ENCODE peak calls at places on chromosomes 12 and 14, in ten cellular contexts. J, H, G, M, O, B, K, S, V and F are unnamed samples.

GRCh38 chr12:108289342-108290131 is 49.6 kb downstream of the CMKLR1 start:
- DNase-seq in B (no peak), S (no peak), K (no peak), J (no peak), V (no peak), H (no peak), O (no peak), G (no peak), M (no peak), F (no peak)

GRCh38 chr14:103894723-103895059 is 33.6 kb upstream of the TDRD9 start:
- DNase-seq in J (no peak), K (no peak), S (no peak), M (no peak), B (no peak), V (no peak), O (no peak), G (no peak), H (no peak), F (no peak)

GRCh38 chr12:21665816-21666215 is 8.2 kb upstream of the LDHB start:
- DNase-seq in S (no peak), G (no peak), M (no peak), K (no peak), J (no peak), V (no peak), H (no peak), B (no peak), O (no peak), F (no peak)

GRCh38 chr12:75954076-75954475 is 77.5 kb downstream of the PHLDA1 start:
- DNase-seq in J (peak), V (no peak), M (no peak), O (no peak), H (no peak), B (peak), G (no peak), K (peak), S (no peak), F (peak)

GRCh38 chr14:77989441-77989891 is 180.7 kb upstream of the NRXN3 start:
- DNase-seq in O (no peak), G (no peak), S (peak), J (no peak), V (no peak), B (no peak), M (no peak), K (no peak), H (no peak), F (no peak)

GRCh38 chr12:105754313-105754712 is 384.4 kb downstream of the NUAK1 start:
- DNase-seq in B (no peak), V (no peak), M (no peak), K (no peak), H (no peak), G (no peak), J (no peak), S (no peak), O (no peak), F (no peak)

GRCh38 chr14:54667764-54668163 is 100.8 kb downstream of the SAMD4A start:
- DNase-seq in G (no peak), V (no peak), M (no peak), S (no peak), J (no peak), B (no peak), K (no peak), O (no peak), H (no peak), F (no peak)

GRCh38 chr14:104557086-104557485 is 22.5 kb upstream of the C14orf180 start:
- DNase-seq in G (no peak), O (no peak), H (no peak), S (no peak), K (no peak), J (no peak), V (no peak), M (no peak), B (no peak), F (no peak)

GRCh38 chr12:88391556-88391955 is 188.7 kb downstream of the KITLG start:
- DNase-seq in S (no peak), J (peak), O (no peak), M (no peak), V (no peak), B (peak), K (peak), G (no peak), H (no peak), F (peak)

GRCh38 chr12:47307680-47308399 is 228.1 kb upstream of the AMIGO2 start:
- DNase-seq in S (no peak), J (peak), K (peak), M (peak), B (peak), V (no peak), G (peak), O (no peak), H (peak), F (peak)

GRCh38 chr12:76568888-76569551 is 9.4 kb upstream of the OSBPL8 start:
- DNase-seq in G (no peak), V (no peak), J (no peak), S (no peak), B (no peak), O (no peak), H (no peak), M (no peak), K (no peak), F (no peak)

GRCh38 chr12:54258286-54258685 is 21.6 kb downstream of the CBX5 start:
- DNase-seq in B (peak), S (no peak), K (peak), J (no peak), G (no peak), O (no peak), V (no peak), H (no peak), M (no peak), F (peak)

GRCh38 chr12:114152890-114153289 is 186.8 kb upstream of the RBM19 start:
- DNase-seq in O (no peak), S (no peak), V (no peak), J (no peak), G (no peak), H (no peak), B (peak), K (no peak), M (no peak), F (peak)

GRCh38 chr14:51335521-51335920 is 95.5 kb downstream of the TMX1 start:
- DNase-seq in J (no peak), M (peak), H (no peak), O (no peak), S (no peak), K (no peak), V (no peak), B (peak), G (no peak), F (peak)

GRCh38 chr12:21828779-21829178 is 54.3 kb upstream of the KCNJ8 start:
- DNase-seq in V (no peak), O (no peak), J (peak), B (peak), H (no peak), K (peak), M (no peak), S (no peak), G (no peak), F (no peak)

GRCh38 chr14:58718226-58718625 is 80.5 kb downstream of the DACT1 start:
- DNase-seq in H (no peak), B (no peak), S (no peak), G (no peak), J (no peak), M (no peak), V (no peak), O (no peak), K (no peak), F (no peak)

GRCh38 chr12:11879306-11879705 is 191.4 kb upstream of the BCL2L14 start:
- DNase-seq in G (no peak), O (no peak), S (no peak), K (peak), M (no peak), B (no peak), J (no peak), H (no peak), V (no peak), F (no peak)

GRCh38 chr12:89179983-89180382 is 172.3 kb downstream of the DUSP6 start:
- DNase-seq in J (peak), M (no peak), O (no peak), K (peak), S (no peak), B (peak), H (no peak), V (no peak), G (no peak), F (peak)

GRCh38 chr14:38208825-38209562 is 1.3 kb downstream of the SSTR1 start:
- DNase-seq in B (peak), J (peak), H (no peak), O (no peak), V (no peak), G (no peak), K (peak), M (no peak), S (peak), F (peak)

GRCh38 chr12:107092669-107093546 is 441 bp downstream of the CRY1 start:
- DNase-seq in O (peak), K (no peak), V (no peak), B (no peak), S (peak), H (peak), M (peak), G (peak), J (peak), F (no peak)

GRCh38 chr12:119036878-119037493 is 55.6 kb downstream of the SRRM4 start:
- DNase-seq in M (peak), V (peak), S (peak), B (peak), J (no peak), G (no peak), O (no peak), H (no peak), K (no peak), F (no peak)

GRCh38 chr12:130827432-130827831 is 11.6 kb downstream of the STX2 start:
- DNase-seq in K (no peak), J (peak), G (no peak), B (no peak), H (no peak), O (no peak), M (no peak), S (no peak), V (no peak), F (no peak)

GRCh38 chr14:102396531-102396930 is 33.8 kb downstream of the TECPR2 start:
- DNase-seq in G (no peak), K (no peak), M (no peak), B (no peak), V (no peak), J (no peak), O (no peak), S (no peak), H (no peak), F (no peak)

GRCh38 chr12:104535383-104535782 is 78.6 kb downstream of the CHST11 start:
- DNase-seq in M (no peak), K (peak), J (no peak), B (peak), O (no peak), V (no peak), G (no peak), H (no peak), S (no peak), F (peak)

GRCh38 chr12:132886529-132887477 is 602 bp downstream of the CHFR start:
- DNase-seq in J (no peak), S (no peak), B (no peak), G (no peak), H (no peak), M (peak), K (peak), V (no peak), O (no peak), F (peak)

GRCh38 chr14:82655770-82656169 is 1122.1 kb upstream of the SEL1L start:
- DNase-seq in B (no peak), H (no peak), O (no peak), M (no peak), G (no peak), K (no peak), J (no peak), S (no peak), V (no peak), F (no peak)

GRCh38 chr12:25107920-25108319 is 87.0 kb downstream of the DNAI7 start:
- DNase-seq in H (no peak), B (no peak), S (no peak), M (no peak), G (no peak), K (no peak), J (no peak), O (no peak), V (no peak), F (no peak)

GRCh38 chr12:92034858-92035401 is 110.7 kb downstream of the BTG1 start:
- DNase-seq in M (peak), S (peak), O (peak), K (peak), J (peak), G (peak), V (peak), H (peak), B (peak), F (peak)